ENCODE peak calls at places on chromosomes 11 and 22, in six cellular contexts. E is left ventricle myocardium inferior, Z is tibial artery, X is dorsolateral prefrontal cortex, M is GM13977, V is osteocyte. F is an unnamed sample.

GRCh38 chr22:48640890-48641771 is 1186.5 kb downstream of the BRD1 start:
- DNase-seq in E (no peak), Z (no peak), X (no peak), M (no peak), V (no peak), F (no peak)

GRCh38 chr11:406796-407650 is 7.8 kb downstream of the SIGIRR start:
- DNase-seq in E (peak; percentile 83), Z (peak; percentile 61), X (peak; percentile 67), M (peak; percentile 95), V (no peak), F (no peak)

GRCh38 chr22:20627432-20627831 is 120.0 kb downstream of the MED15 start:
- DNase-seq in E (no peak), Z (no peak), X (no peak), M (no peak), V (no peak), F (no peak)

GRCh38 chr11:33633251-33634003 is 67.2 kb downstream of the C11orf91 start:
- DNase-seq in E (no peak), Z (no peak), X (no peak), M (no peak), V (peak; percentile 53), F (no peak)

GRCh38 chr11:17609536-17610401 is 62.7 kb downstream of the OTOG start:
- DNase-seq in E (no peak), Z (no peak), X (no peak), M (no peak), V (peak; percentile 80), F (peak; percentile 54)

GRCh38 chr22:48870436-48870835 is 957.2 kb downstream of the BRD1 start:
- DNase-seq in E (no peak), Z (peak; percentile 9), X (peak; percentile 20), M (no peak), V (peak; percentile 72), F (no peak)

GRCh38 chr22:37684803-37685615 is 1.1 kb upstream of the NOL12 start:
- DNase-seq in E (no peak), Z (no peak), X (no peak), M (no peak), V (no peak), F (no peak)

GRCh38 chr22:47618180-47618579 is 855.7 kb downstream of the TBC1D22A start:
- DNase-seq in E (no peak), Z (no peak), X (no peak), M (no peak), V (peak; percentile 81), F (peak; percentile 63)

GRCh38 chr22:35642305-35642741 is 5.9 kb upstream of the APOL6 start:
- DNase-seq in E (no peak), Z (no peak), X (no peak), M (no peak), V (peak; percentile 69), F (peak; percentile 47)

GRCh38 chr11:107921997-107922396 is 6.3 kb upstream of the RAB39A start:
- DNase-seq in E (no peak), Z (no peak), X (no peak), M (no peak), V (no peak), F (no peak)
- TF ChIP-seq CTCF in E (no peak), Z (no peak), X (no peak), M (no peak), V (no peak), F (no peak)

DNA sequence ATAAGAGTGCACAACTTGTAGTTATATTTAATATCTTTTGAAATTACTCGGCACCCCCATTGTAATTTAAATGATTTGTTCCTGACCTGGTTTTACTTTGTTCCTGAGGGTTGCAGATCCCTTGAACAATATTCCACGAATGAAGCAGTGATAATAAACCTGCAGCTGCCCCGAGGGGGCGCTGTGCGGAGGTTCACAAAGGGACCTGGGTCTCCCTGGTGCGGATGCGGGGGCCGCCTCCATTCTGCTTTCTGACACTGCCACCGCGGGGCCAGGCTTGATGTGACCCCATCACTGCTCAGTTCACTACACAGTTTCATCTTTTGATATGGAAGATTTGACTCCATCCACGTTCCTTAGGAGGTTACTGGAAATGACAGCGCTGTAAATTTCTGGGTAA is 62.9 kb upstream of the PRODH start:
- DNase-seq in E (no peak), Z (no peak), X (no peak), M (no peak), V (peak; percentile 70), F (no peak)
- TF ChIP-seq CTCF in E (no peak), Z (no peak), X (no peak), M (no peak), V (peak; percentile 27), F (peak; percentile 62)

DNA sequence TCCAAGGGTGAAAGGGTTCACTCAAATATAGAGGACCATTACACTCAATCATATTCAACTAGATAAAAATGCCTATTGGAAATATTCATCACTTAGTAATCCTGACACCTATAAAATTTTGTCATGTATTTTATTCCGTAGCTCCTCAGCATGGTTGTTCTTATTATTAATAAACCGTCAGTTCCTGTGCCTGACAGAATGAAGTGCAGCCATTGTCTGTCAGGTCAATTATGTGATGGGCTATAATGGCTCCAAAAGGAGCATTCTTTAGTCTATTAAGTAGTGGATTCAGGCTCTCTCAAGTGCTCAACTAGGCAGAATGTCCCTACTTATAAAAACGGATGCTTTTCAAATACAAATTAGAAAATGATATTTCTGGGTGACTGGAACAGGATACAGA is 916.1 kb upstream of the ANO3 start:
- DNase-seq in E (no peak), Z (no peak), X (no peak), M (no peak), V (no peak), F (no peak)
- TF ChIP-seq CTCF in E (no peak), Z (no peak), X (no peak), M (no peak), V (no peak), F (no peak)

GRCh38 chr22:46594947-46595298 is 25.3 kb upstream of the GRAMD4 start:
- DNase-seq in E (no peak), Z (no peak), X (no peak), M (no peak), V (no peak), F (no peak)

GRCh38 chr22:46596032-46596441 is 24.1 kb upstream of the GRAMD4 start:
- DNase-seq in E (peak; percentile 67), Z (peak; percentile 71), X (no peak), M (no peak), V (no peak), F (no peak)

GRCh38 chr22:46598224-46598623 is 22.0 kb upstream of the GRAMD4 start:
- DNase-seq in E (no peak), Z (no peak), X (no peak), M (no peak), V (no peak), F (no peak)

GRCh38 chr22:46595545-46595944 is 24.6 kb upstream of the GRAMD4 start:
- DNase-seq in E (no peak), Z (no peak), X (no peak), M (no peak), V (no peak), F (no peak)

DNA sequence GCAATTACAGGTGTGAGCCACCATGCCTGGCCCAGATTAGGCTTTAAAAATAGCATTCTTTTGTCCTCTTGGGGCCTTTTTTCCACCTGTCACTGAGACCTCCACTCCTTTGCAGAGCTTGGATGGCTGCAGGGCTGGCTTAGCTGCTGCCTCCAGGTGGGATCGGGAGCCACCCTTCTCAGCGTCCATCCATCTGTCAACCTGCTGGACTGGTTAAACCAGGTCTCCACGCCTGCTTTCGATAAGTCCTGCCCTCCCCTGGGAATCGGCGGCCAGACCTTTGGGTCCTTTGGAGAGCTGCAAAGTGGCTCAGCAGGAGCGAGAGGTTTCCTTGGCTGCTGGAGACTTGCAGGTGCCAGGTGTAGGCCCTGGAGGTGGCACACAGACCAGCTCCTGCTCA is 23.4 kb upstream of the GRAMD4 start:
- DNase-seq in E (no peak), Z (no peak), X (no peak), M (no peak), V (no peak), F (no peak)
- TF ChIP-seq CTCF in E (no peak), Z (no peak), X (no peak), M (no peak), V (no peak), F (no peak)

GRCh38 chr22:50323900-50324299 is 2.9 kb downstream of the DENND6B start:
- DNase-seq in E (no peak), Z (no peak), X (no peak), M (no peak), V (no peak), F (no peak)

GRCh38 chr22:50327711-50328019 is 853 bp upstream of the DENND6B start:
- DNase-seq in E (no peak), Z (no peak), X (no peak), M (no peak), V (no peak), F (no peak)

GRCh38 chr22:50326959-50327710 is at the start of gene DENND6B:
- DNase-seq in E (peak; percentile 85), Z (peak; percentile 73), X (peak; percentile 86), M (peak; percentile 97), V (peak; percentile 93), F (peak; percentile 90)

GRCh38 chr22:50325444-50326224 is 1.2 kb downstream of the DENND6B start:
- DNase-seq in E (no peak), Z (no peak), X (no peak), M (peak; percentile 23), V (no peak), F (no peak)

DNA sequence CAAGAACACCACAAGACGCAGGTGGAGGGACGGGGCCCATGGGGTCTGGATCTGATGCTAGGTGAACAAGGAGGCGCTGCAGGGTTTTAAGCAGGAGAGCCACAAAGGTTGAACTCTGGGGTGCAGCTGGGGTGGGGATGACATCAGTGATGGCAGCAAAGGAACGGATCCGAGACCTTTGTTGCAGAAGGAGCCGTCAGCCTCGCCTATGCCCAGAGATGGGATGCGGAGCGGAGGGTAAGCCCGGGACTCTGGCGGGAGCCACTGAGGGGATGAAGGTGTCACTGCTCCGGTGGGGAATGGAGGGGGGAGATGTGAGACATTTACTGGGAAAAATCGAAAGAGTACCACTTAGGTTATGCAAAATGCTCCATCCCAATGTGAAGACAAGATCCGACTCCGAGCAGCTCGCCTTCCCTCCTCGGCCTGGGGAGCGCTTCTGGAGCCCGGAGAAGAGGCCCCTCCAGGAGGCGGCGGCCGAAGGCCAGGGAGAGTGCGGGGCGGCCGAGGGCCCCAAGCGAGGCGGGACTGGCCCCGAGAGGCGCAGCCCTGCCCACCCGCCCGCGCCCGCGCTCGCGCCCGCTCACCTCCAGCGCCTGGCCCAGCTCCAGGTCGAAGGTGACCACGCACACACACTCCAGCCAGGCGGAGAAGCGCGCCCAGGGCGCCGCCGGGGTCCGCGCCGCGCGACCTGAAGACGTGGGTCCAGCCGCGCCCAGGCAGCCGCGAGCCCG is 420 bp downstream of the DENND6B start:
- DNase-seq in E (no peak), Z (no peak), X (no peak), M (no peak), V (no peak), F (no peak)
- TF ChIP-seq CTCF in E (no peak), Z (no peak), X (no peak), M (no peak), V (no peak), F (no peak)

GRCh38 chr11:60485987-60486386 is 6.6 kb upstream of the MS4A12 start:
- DNase-seq in E (no peak), Z (no peak), X (no peak), M (peak; percentile 88), V (no peak), F (no peak)
- TF ChIP-seq CTCF in E (no peak), Z (no peak), X (no peak), M (peak; percentile 95), V (peak; percentile 46), F (peak; percentile 74)

F was measured in type B pancreatic cell.